ENCODE peak calls at places on chromosomes 4 and X, in four cellular contexts. K is stomach, C is A549, D is NCI-H1092 treated with DMSO at 0.1 percent for 48 hours. Y is an unnamed sample.

GRCh38 chrX:153763298-153763932 is 634 bp upstream of the PLXNB3 start:
- DNase-seq in D (no peak), K (no peak), C (no peak), Y (no peak)

GRCh38 chr4:80307183-80307735 is 28.3 kb upstream of the CFAP299 start:
- DNase-seq in C (no peak), D (peak; percentile 84), K (no peak), Y (no peak)

GRCh38 chr4:48102303-48102702 is 31.7 kb downstream of the TXK start:
- DNase-seq in D (no peak), C (no peak), K (no peak), Y (no peak)

GRCh38 chr4:3672465-3672831 is 93.7 kb upstream of the ADRA2C start:
- DNase-seq in D (no peak), K (no peak), C (no peak), Y (no peak)

GRCh38 chr4:188534297-188534696 is 395.1 kb downstream of the TRIML1 start:
- DNase-seq in C (no peak), K (no peak), D (no peak), Y (no peak)

GRCh38 chr4:109294006-109294405 is 8.5 kb downstream of the COL25A1 start:
- DNase-seq in C (peak; percentile 6), D (no peak), K (no peak), Y (no peak)

GRCh38 chrX:11089802-11090201 is 21.3 kb upstream of the HCCS start:
- DNase-seq in C (peak; percentile 8), K (no peak), D (no peak), Y (no peak)

GRCh38 chr4:82799006-82799881 is 648 bp upstream of the SCD5 start:
- DNase-seq in K (peak; percentile 38), C (no peak), D (peak; percentile 12), Y (no peak)

GRCh38 chr4:74640111-74640903 is 154.0 kb downstream of the BTC start:
- DNase-seq in C (no peak), D (no peak), K (no peak), Y (no peak)